ENCODE peak calls at places on chromosomes 2 and 18, in nine cellular contexts. G is breast epithelium; S is mucosa of descending colon; Y is PC-9; J is DMS 273 treated with DMSO at 0.1 percent for 48 hours; X is coronary artery; F is NCI-H82; N is NCI-H460; M is CD4-positive, CD25-positive, alpha-beta regulatory T cell. U is an unnamed sample.

GRCh38 chr2:191627518-191627917 is 50.4 kb upstream of the NABP1 start:
- DNase-seq in G (no peak), S (no peak), Y (no peak), J (no peak), X (no peak), F (no peak), N (no peak), M (no peak), U (no peak)

GRCh38 chr18:68969027-68969426 is 171.1 kb downstream of the CCDC102B start:
- DNase-seq in G (no peak), S (no peak), Y (no peak), J (no peak), X (no peak), F (no peak), N (no peak), M (no peak), U (no peak)

GRCh38 chr2:34570266-34570872 is 971.3 kb upstream of the FAM98A start:
- DNase-seq in G (no peak), S (peak), Y (no peak), J (no peak), X (no peak), F (peak), N (peak), M (no peak), U (no peak)

GRCh38 chr2:235044501-235045271 is 92.9 kb downstream of the SH3BP4 start:
- DNase-seq in G (no peak), S (no peak), Y (no peak), J (no peak), X (peak), F (no peak), N (no peak), M (no peak), U (no peak)

GRCh38 chr2:144950874-144951560 is 431.1 kb upstream of the ZEB2 start:
- DNase-seq in G (no peak), S (no peak), Y (peak), J (no peak), X (no peak), F (peak), N (peak), M (no peak), U (peak)

GRCh38 chr2:228688007-228688645 is 506.6 kb upstream of the SPHKAP start:
- DNase-seq in G (no peak), S (peak), Y (no peak), J (no peak), X (no peak), F (no peak), N (no peak), M (no peak), U (peak)

GRCh38 chr2:16578081-16578480 is 87.6 kb downstream of the CYRIA start:
- DNase-seq in G (no peak), S (no peak), Y (no peak), J (no peak), X (no peak), F (no peak), N (no peak), M (no peak), U (no peak)

GRCh38 chr2:230870544-230871360 is 6.0 kb downstream of the ITM2C start:
- DNase-seq in G (peak), S (peak), Y (peak), J (no peak), X (no peak), F (peak), N (no peak), M (no peak), U (no peak)

GRCh38 chr2:208356846-208357574 is 49.6 kb upstream of the PTH2R start:
- DNase-seq in G (no peak), S (no peak), Y (no peak), J (no peak), X (no peak), F (no peak), N (no peak), M (no peak), U (no peak)

GRCh38 chr2:42951263-42951938 is 159.0 kb upstream of the HAAO start:
- DNase-seq in G (no peak), S (no peak), Y (no peak), J (no peak), X (peak), F (no peak), N (no peak), M (no peak), U (no peak)

GRCh38 chr2:231181848-231182247 is 16.6 kb upstream of the ARMC9 start:
- DNase-seq in G (no peak), S (peak), Y (no peak), J (no peak), X (peak), F (peak), N (no peak), M (no peak), U (peak)

GRCh38 chr2:174013310-174013751 is 48.2 kb upstream of the SP3 start:
- DNase-seq in G (peak), S (no peak), Y (no peak), J (no peak), X (no peak), F (no peak), N (no peak), M (no peak), U (peak)

GRCh38 chr2:149152597-149152996 is 114.1 kb downstream of the LYPD6B start:
- DNase-seq in G (no peak), S (no peak), Y (no peak), J (no peak), X (no peak), F (no peak), N (no peak), M (no peak), U (no peak)

GRCh38 chr2:20173496-20174402 is 51.2 kb downstream of the SDC1 start:
- DNase-seq in G (no peak), S (no peak), Y (no peak), J (no peak), X (peak), F (no peak), N (no peak), M (no peak), U (no peak)

GRCh38 chr2:240825476-240825875 is 5.5 kb upstream of the KIF1A start:
- DNase-seq in G (no peak), S (no peak), Y (no peak), J (no peak), X (peak), F (no peak), N (no peak), M (no peak), U (no peak)